ENCODE peak calls at places on chromosomes 1 and 21, in eight cellular contexts. One of them, this sample, is unnamed. For H3K4me1 and H3K36me3, the result is how much of the 10 kb centered on the place peaks cover.

GRCh38 chr21:31124005-31124404 is 85.7 kb upstream of the KRTAP19-8 start:
- DNase-seq in Caco-2: no peak
- DNase-seq in body of pancreas: no peak
- DNase-seq in upper lobe of left lung: no peak
- DNase-seq in left ventricle myocardium inferior: no peak
- DNase-seq in fibroblast of lung: no peak
- DNase-seq in psoas muscle: no peak
- DNase-seq in colonic mucosa: no peak
- DNase-seq in this sample: no peak

GRCh38 chr1:171243878-171244277 is 4.4 kb upstream of the FMO1 start:
- DNase-seq in Caco-2: no peak
- DNase-seq in body of pancreas: no peak
- DNase-seq in upper lobe of left lung: no peak
- DNase-seq in left ventricle myocardium inferior: no peak
- DNase-seq in fibroblast of lung: no peak
- DNase-seq in psoas muscle: no peak
- DNase-seq in colonic mucosa: no peak
- DNase-seq in this sample: no peak

GRCh38 chr1:2135866-2136265 is 58.7 kb downstream of the FAAP20 start:
- DNase-seq in Caco-2: no peak
- DNase-seq in body of pancreas: no peak
- DNase-seq in upper lobe of left lung: no peak
- DNase-seq in left ventricle myocardium inferior: peak
- DNase-seq in fibroblast of lung: no peak
- DNase-seq in psoas muscle: no peak
- DNase-seq in colonic mucosa: no peak
- DNase-seq in this sample: peak

GRCh38 chr1:247273013-247273412 is 17.1 kb downstream of the VN1R5 start:
- DNase-seq in Caco-2: no peak
- DNase-seq in body of pancreas: no peak
- DNase-seq in upper lobe of left lung: no peak
- DNase-seq in left ventricle myocardium inferior: no peak
- DNase-seq in fibroblast of lung: no peak
- DNase-seq in psoas muscle: no peak
- DNase-seq in colonic mucosa: no peak
- DNase-seq in this sample: no peak

GRCh38 chr1:89546082-89546889 is 21.7 kb downstream of the LRRC8B start:
- DNase-seq in Caco-2: no peak
- DNase-seq in body of pancreas: no peak
- DNase-seq in upper lobe of left lung: no peak
- DNase-seq in left ventricle myocardium inferior: no peak
- DNase-seq in fibroblast of lung: no peak
- DNase-seq in psoas muscle: no peak
- DNase-seq in colonic mucosa: no peak
- DNase-seq in this sample: no peak

GRCh38 chr1:11948822-11949458 is 14.4 kb downstream of the PLOD1 start:
- DNase-seq in Caco-2: no peak
- DNase-seq in body of pancreas: no peak
- DNase-seq in upper lobe of left lung: no peak
- DNase-seq in left ventricle myocardium inferior: no peak
- DNase-seq in fibroblast of lung: no peak
- DNase-seq in psoas muscle: no peak
- DNase-seq in colonic mucosa: no peak
- DNase-seq in this sample: no peak

GRCh38 chr21:38511662-38512243 is 13.5 kb upstream of the ERG start:
- DNase-seq in Caco-2: no peak
- DNase-seq in body of pancreas: no peak
- DNase-seq in upper lobe of left lung: no peak
- DNase-seq in left ventricle myocardium inferior: no peak
- DNase-seq in fibroblast of lung: no peak
- DNase-seq in psoas muscle: no peak
- DNase-seq in colonic mucosa: no peak
- DNase-seq in this sample: no peak

GRCh38 chr1:10663668-10664035 is 132.8 kb downstream of the CASZ1 start:
- DNase-seq in Caco-2: no peak
- DNase-seq in body of pancreas: peak
- DNase-seq in upper lobe of left lung: no peak
- DNase-seq in left ventricle myocardium inferior: peak
- DNase-seq in fibroblast of lung: no peak
- DNase-seq in psoas muscle: peak
- DNase-seq in colonic mucosa: no peak
- DNase-seq in this sample: peak

GRCh38 chr1:92186081-92186480 is 31.6 kb upstream of the C1orf146 start:
- DNase-seq in Caco-2: no peak
- DNase-seq in body of pancreas: no peak
- DNase-seq in upper lobe of left lung: no peak
- DNase-seq in left ventricle myocardium inferior: no peak
- DNase-seq in fibroblast of lung: no peak
- DNase-seq in psoas muscle: no peak
- DNase-seq in colonic mucosa: no peak
- DNase-seq in this sample: no peak

GRCh38 chr1:9844106-9844505 is 20.3 kb upstream of the CLSTN1 start:
- DNase-seq in Caco-2: no peak
- DNase-seq in body of pancreas: no peak
- DNase-seq in upper lobe of left lung: peak
- DNase-seq in left ventricle myocardium inferior: no peak
- DNase-seq in fibroblast of lung: no peak
- DNase-seq in psoas muscle: peak
- DNase-seq in colonic mucosa: no peak
- DNase-seq in this sample: no peak

GRCh38 chr21:39971961-39972360 is 104.7 kb downstream of the PCP4 start:
- DNase-seq in Caco-2: peak
- DNase-seq in body of pancreas: no peak
- DNase-seq in upper lobe of left lung: no peak
- DNase-seq in left ventricle myocardium inferior: no peak
- DNase-seq in fibroblast of lung: no peak
- DNase-seq in psoas muscle: no peak
- DNase-seq in colonic mucosa: no peak
- DNase-seq in this sample: no peak

GRCh38 chr1:19960621-19961020 is 18.8 kb downstream of the PLA2G2A start:
- DNase-seq in Caco-2: no peak
- DNase-seq in body of pancreas: no peak
- DNase-seq in upper lobe of left lung: no peak
- DNase-seq in left ventricle myocardium inferior: no peak
- DNase-seq in fibroblast of lung: no peak
- DNase-seq in psoas muscle: no peak
- DNase-seq in colonic mucosa: no peak
- DNase-seq in this sample: no peak

GRCh38 chr1:176494436-176494835 is 31.5 kb downstream of the PAPPA2 start:
- DNase-seq in Caco-2: no peak
- DNase-seq in body of pancreas: no peak
- DNase-seq in upper lobe of left lung: no peak
- DNase-seq in left ventricle myocardium inferior: peak
- DNase-seq in fibroblast of lung: no peak
- DNase-seq in psoas muscle: no peak
- DNase-seq in colonic mucosa: no peak
- DNase-seq in this sample: no peak

GRCh38 chr1:92446990-92447681 is 39.6 kb downstream of the GFI1 start:
- DNase-seq in Caco-2: no peak
- DNase-seq in body of pancreas: no peak
- DNase-seq in upper lobe of left lung: no peak
- DNase-seq in left ventricle myocardium inferior: no peak
- DNase-seq in fibroblast of lung: peak
- DNase-seq in psoas muscle: no peak
- DNase-seq in colonic mucosa: no peak
- DNase-seq in this sample: no peak

GRCh38 chr1:34163792-34164509 is 1.1 kb downstream of the CSMD2 start:
- DNase-seq in Caco-2: no peak
- DNase-seq in body of pancreas: no peak
- DNase-seq in upper lobe of left lung: peak
- DNase-seq in left ventricle myocardium inferior: no peak
- DNase-seq in fibroblast of lung: no peak
- DNase-seq in psoas muscle: peak
- DNase-seq in colonic mucosa: no peak
- DNase-seq in this sample: peak

GRCh38 chr1:234212764-234213406 is 160.4 kb upstream of the COA6 start:
- DNase-seq in Caco-2: peak
- DNase-seq in body of pancreas: peak
- DNase-seq in upper lobe of left lung: no peak
- DNase-seq in left ventricle myocardium inferior: no peak
- DNase-seq in fibroblast of lung: peak
- DNase-seq in psoas muscle: no peak
- DNase-seq in colonic mucosa: no peak
- DNase-seq in this sample: no peak

DNA sequence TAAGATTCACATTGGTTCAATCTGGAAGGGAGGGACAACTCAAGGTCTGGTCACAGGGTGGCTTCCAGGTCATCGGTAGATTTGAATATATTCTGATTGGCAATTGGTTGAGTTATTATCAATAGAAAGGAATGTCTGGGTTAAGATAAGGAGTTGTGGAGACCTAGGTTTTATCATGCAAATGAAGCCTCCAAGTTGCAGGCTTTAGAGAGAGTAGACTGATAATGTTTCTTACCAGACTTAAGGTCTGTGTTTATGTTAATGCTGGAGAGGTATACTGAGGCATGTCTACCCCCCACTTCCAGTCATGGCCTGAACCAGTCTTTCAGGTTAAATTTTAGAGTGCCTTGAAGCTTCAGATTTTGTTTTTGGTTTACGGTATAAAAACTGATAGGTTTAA is 29.7 kb downstream of the USP25 start:
- DNase-seq in Caco-2: no peak
- DNase-seq in body of pancreas: no peak
- DNase-seq in upper lobe of left lung: no peak
- DNase-seq in left ventricle myocardium inferior: no peak
- DNase-seq in fibroblast of lung: no peak
- DNase-seq in psoas muscle: no peak
- DNase-seq in colonic mucosa: no peak
- DNase-seq in this sample: no peak
- H3K4me1 ChIP-seq in Caco-2: under half
- H3K4me1 ChIP-seq in body of pancreas: under half
- H3K4me1 ChIP-seq in upper lobe of left lung: under half
- H3K4me1 ChIP-seq in left ventricle myocardium inferior: half or more
- H3K4me1 ChIP-seq in fibroblast of lung: under half
- H3K4me1 ChIP-seq in psoas muscle: half or more
- H3K4me1 ChIP-seq in colonic mucosa: under half
- H3K4me1 ChIP-seq in this sample: under half

DNA sequence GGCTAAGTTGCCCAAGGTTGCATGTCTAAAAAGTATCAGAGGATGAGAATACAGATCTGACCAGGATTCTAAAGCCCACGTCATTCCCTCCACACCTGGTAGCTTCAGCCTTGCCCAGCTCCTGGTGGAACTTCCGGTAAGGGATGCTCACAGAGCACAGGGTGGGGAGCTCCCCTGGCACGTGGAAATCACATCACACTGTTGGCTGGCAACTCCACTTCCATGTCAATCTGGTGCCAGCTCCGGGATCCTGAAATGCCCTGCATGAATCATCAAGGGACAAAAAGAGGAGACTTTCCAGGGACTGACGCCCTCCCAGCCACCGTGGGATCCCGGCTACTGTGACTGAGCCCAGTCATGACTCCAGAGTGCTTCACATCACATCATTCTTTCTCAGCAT is 12.4 kb upstream of the BCAR3 start:
- DNase-seq in Caco-2: no peak
- DNase-seq in body of pancreas: no peak
- DNase-seq in upper lobe of left lung: no peak
- DNase-seq in left ventricle myocardium inferior: no peak
- DNase-seq in fibroblast of lung: no peak
- DNase-seq in psoas muscle: no peak
- DNase-seq in colonic mucosa: no peak
- DNase-seq in this sample: peak
- H3K4me3 ChIP-seq in Caco-2: no peak
- H3K4me3 ChIP-seq in body of pancreas: no peak
- H3K4me3 ChIP-seq in upper lobe of left lung: no peak
- H3K4me3 ChIP-seq in left ventricle myocardium inferior: no peak
- H3K4me3 ChIP-seq in fibroblast of lung: no peak
- H3K4me3 ChIP-seq in psoas muscle: no peak
- H3K4me3 ChIP-seq in colonic mucosa: no peak
- H3K4me3 ChIP-seq in this sample: no peak

DNA sequence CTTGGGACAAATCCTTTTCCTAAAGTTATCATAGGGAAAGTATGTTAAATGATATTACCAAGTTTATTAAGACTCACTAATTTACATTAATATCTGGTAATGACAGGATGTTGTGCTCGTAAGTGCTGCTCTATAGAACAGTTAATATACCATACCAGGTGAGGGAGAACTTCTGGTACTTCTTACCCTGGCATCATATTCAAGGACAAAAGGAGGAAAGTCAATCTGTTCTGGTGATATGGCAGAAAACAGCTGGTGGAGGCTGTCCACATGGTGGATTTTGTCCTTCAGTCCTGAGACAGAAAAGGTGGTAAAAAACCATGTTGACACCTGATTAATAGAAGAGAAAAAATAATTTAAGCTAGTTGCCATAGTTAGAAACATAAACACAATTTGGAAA is 51.6 kb downstream of the GDAP2 start:
- DNase-seq in Caco-2: no peak
- DNase-seq in body of pancreas: no peak
- DNase-seq in upper lobe of left lung: no peak
- DNase-seq in left ventricle myocardium inferior: no peak
- DNase-seq in fibroblast of lung: no peak
- DNase-seq in psoas muscle: no peak
- DNase-seq in colonic mucosa: no peak
- DNase-seq in this sample: no peak
- H3K36me3 ChIP-seq in Caco-2: under half
- H3K36me3 ChIP-seq in body of pancreas: under half
- H3K36me3 ChIP-seq in upper lobe of left lung: half or more
- H3K36me3 ChIP-seq in left ventricle myocardium inferior: half or more
- H3K36me3 ChIP-seq in fibroblast of lung: under half
- H3K36me3 ChIP-seq in psoas muscle: under half
- H3K36me3 ChIP-seq in colonic mucosa: under half
- H3K36me3 ChIP-seq in this sample: under half

GRCh38 chr1:67583462-67583950 is 101.5 kb upstream of the GADD45A start:
- DNase-seq in Caco-2: no peak
- DNase-seq in body of pancreas: no peak
- DNase-seq in upper lobe of left lung: no peak
- DNase-seq in left ventricle myocardium inferior: no peak
- DNase-seq in fibroblast of lung: no peak
- DNase-seq in psoas muscle: no peak
- DNase-seq in colonic mucosa: no peak
- DNase-seq in this sample: no peak

GRCh38 chr1:67586596-67586995 is 98.4 kb upstream of the GADD45A start:
- DNase-seq in Caco-2: no peak
- DNase-seq in body of pancreas: no peak
- DNase-seq in upper lobe of left lung: no peak
- DNase-seq in left ventricle myocardium inferior: no peak
- DNase-seq in fibroblast of lung: no peak
- DNase-seq in psoas muscle: no peak
- DNase-seq in colonic mucosa: no peak
- DNase-seq in this sample: no peak

GRCh38 chr1:67588186-67588865 is 96.7 kb upstream of the GADD45A start:
- DNase-seq in Caco-2: no peak
- DNase-seq in body of pancreas: no peak
- DNase-seq in upper lobe of left lung: no peak
- DNase-seq in left ventricle myocardium inferior: no peak
- DNase-seq in fibroblast of lung: no peak
- DNase-seq in psoas muscle: no peak
- DNase-seq in colonic mucosa: no peak
- DNase-seq in this sample: no peak

GRCh38 chr1:67582625-67583461 is 102.2 kb upstream of the GADD45A start:
- DNase-seq in Caco-2: no peak
- DNase-seq in body of pancreas: no peak
- DNase-seq in upper lobe of left lung: no peak
- DNase-seq in left ventricle myocardium inferior: no peak
- DNase-seq in fibroblast of lung: no peak
- DNase-seq in psoas muscle: no peak
- DNase-seq in colonic mucosa: no peak
- DNase-seq in this sample: no peak

DNA sequence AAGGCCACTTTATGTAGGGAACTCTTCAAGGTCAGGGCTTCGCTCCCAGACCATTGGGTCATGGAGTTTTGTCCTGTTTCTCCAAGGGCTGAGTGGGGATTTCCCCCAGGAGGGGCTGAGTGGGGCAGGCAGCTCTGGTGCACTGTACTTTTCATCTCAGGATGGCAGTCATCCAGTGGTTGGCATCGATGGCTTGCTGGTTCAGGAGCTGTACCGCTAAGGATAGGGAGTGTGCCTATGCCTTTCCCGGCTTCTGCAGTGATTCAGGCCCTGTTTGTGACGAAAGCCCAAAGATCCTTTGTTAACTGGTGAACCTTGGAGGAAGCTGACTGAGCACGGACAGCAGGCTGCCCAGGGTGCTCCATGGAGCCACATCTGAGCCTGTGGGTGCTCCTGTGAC is 100.1 kb upstream of the GADD45A start:
- DNase-seq in Caco-2: no peak
- DNase-seq in body of pancreas: no peak
- DNase-seq in upper lobe of left lung: no peak
- DNase-seq in left ventricle myocardium inferior: no peak
- DNase-seq in fibroblast of lung: no peak
- DNase-seq in psoas muscle: no peak
- DNase-seq in colonic mucosa: no peak
- DNase-seq in this sample: peak
- H3K4me1 ChIP-seq in Caco-2: under half
- H3K4me1 ChIP-seq in body of pancreas: under half
- H3K4me1 ChIP-seq in upper lobe of left lung: under half
- H3K4me1 ChIP-seq in left ventricle myocardium inferior: half or more
- H3K4me1 ChIP-seq in fibroblast of lung: under half
- H3K4me1 ChIP-seq in psoas muscle: under half
- H3K4me1 ChIP-seq in colonic mucosa: under half
- H3K4me1 ChIP-seq in this sample: under half